ENCODE peak calls at places on chromosome 13, in seven cellular contexts. F, A, S, I, L, J and B are unnamed samples.

GRCh38 chr13:77751513-77752456 is 54.3 kb downstream of the SLAIN1 start:
- DNase-seq in F (peak; percentile 30), A (no peak), S (peak; percentile 24), I (peak; percentile 20), L (peak; percentile 62), J (no peak), B (peak; percentile 41)

GRCh38 chr13:95698047-95698749 is 21.3 kb downstream of the DNAJC3 start:
- DNase-seq in F (no peak), A (no peak), S (no peak), I (no peak), L (peak; percentile 29), J (no peak), B (no peak)

GRCh38 chr13:98930014-98930625 is 47.7 kb downstream of the DOCK9 start:
- DNase-seq in F (peak; percentile 11), A (no peak), S (peak; percentile 37), I (no peak), L (no peak), J (peak; percentile 7), B (no peak)

GRCh38 chr13:101773062-101773461 is 320.6 kb downstream of the ITGBL1 start:
- DNase-seq in F (no peak), A (no peak), S (no peak), I (no peak), L (no peak), J (no peak), B (no peak)

GRCh38 chr13:48531416-48532145 is 1.3 kb downstream of the RCBTB2 start:
- DNase-seq in F (no peak), A (no peak), S (no peak), I (no peak), L (no peak), J (no peak), B (peak; percentile 22)

GRCh38 chr13:53012707-53013106 is 15.9 kb upstream of the OLFM4 start:
- DNase-seq in F (no peak), A (no peak), S (no peak), I (no peak), L (no peak), J (no peak), B (no peak)

GRCh38 chr13:43830481-43830873 is 43.7 kb upstream of the ENOX1 start:
- DNase-seq in F (no peak), A (no peak), S (no peak), I (no peak), L (peak; percentile 93), J (no peak), B (no peak)

GRCh38 chr13:44068737-44069136 is 189.0 kb downstream of the LACC1 start:
- DNase-seq in F (no peak), A (no peak), S (no peak), I (peak; percentile 19), L (peak; percentile 50), J (no peak), B (no peak)

GRCh38 chr13:42746846-42747245 is 34.5 kb upstream of the FAM216B start:
- DNase-seq in F (no peak), A (no peak), S (no peak), I (no peak), L (no peak), J (no peak), B (no peak)

GRCh38 chr13:46896346-46897138 is at the start of gene HTR2A:
- DNase-seq in F (no peak), A (no peak), S (no peak), I (no peak), L (peak; percentile 58), J (peak; percentile 41), B (no peak)

GRCh38 chr13:94620286-94620896 is 18.7 kb downstream of the GPR180 start:
- DNase-seq in F (no peak), A (no peak), S (no peak), I (no peak), L (peak; percentile 46), J (no peak), B (peak; percentile 4)

GRCh38 chr13:46520188-46520587 is 32.8 kb upstream of the LRCH1 start:
- DNase-seq in F (no peak), A (no peak), S (no peak), I (no peak), L (no peak), J (no peak), B (no peak)

GRCh38 chr13:97274782-97275252 is 52.7 kb downstream of the MBNL2 start:
- DNase-seq in F (no peak), A (no peak), S (no peak), I (peak; percentile 51), L (peak; percentile 70), J (no peak), B (no peak)

GRCh38 chr13:110520431-110521295 is 40.9 kb downstream of the RAB20 start:
- DNase-seq in F (no peak), A (no peak), S (peak; percentile 92), I (peak; percentile 65), L (peak; percentile 96), J (peak; percentile 70), B (no peak)

GRCh38 chr13:19572280-19572679 is 10.9 kb upstream of the TPTE2 start:
- DNase-seq in F (no peak), A (no peak), S (no peak), I (no peak), L (no peak), J (no peak), B (no peak)

GRCh38 chr13:50170447-50171037 is 155.3 kb downstream of the KCNRG start:
- DNase-seq in F (no peak), A (no peak), S (no peak), I (no peak), L (peak; percentile 53), J (no peak), B (no peak)

GRCh38 chr13:40777166-40777956 is 6.4 kb upstream of the MRPS31 start:
- DNase-seq in F (peak; percentile 12), A (no peak), S (peak; percentile 42), I (no peak), L (peak; percentile 72), J (no peak), B (peak; percentile 22)

GRCh38 chr13:112637017-112637801 is 49.3 kb upstream of the TUBGCP3 start:
- DNase-seq in F (no peak), A (no peak), S (no peak), I (no peak), L (no peak), J (no peak), B (no peak)

GRCh38 chr13:107450931-107451330 is 764.4 kb downstream of the LIG4 start:
- DNase-seq in F (no peak), A (peak; percentile 1), S (peak; percentile 30), I (peak; percentile 98), L (peak; percentile 96), J (no peak), B (no peak)